ENCODE peak calls at places on chromosome 16, in four cellular contexts. C is HepG2, Z is K562, K is GM12878. Q is an unnamed sample.
A peak's percentile ranks its signal among the peaks of the same experiment; 100 is the strongest.

GRCh38 chr16:67428146-67428731 is 2.7 kb upstream of the HSD11B2 start:
- DNase-seq in C (peak; percentile 81), Z (peak; percentile 80), K (no peak), Q (peak; percentile 82)

GRCh38 chr16:69942099-69942491 is 9.0 kb upstream of the CLEC18A start:
- DNase-seq in C (no peak), Z (no peak), K (no peak), Q (no peak)

GRCh38 chr16:3642397-3643094 is 11.9 kb upstream of the DNASE1 start:
- DNase-seq in C (no peak), Z (peak; percentile 88), K (no peak), Q (peak; percentile 91)

GRCh38 chr16:86034421-86034919 is 135.5 kb downstream of the IRF8 start:
- DNase-seq in C (no peak), Z (no peak), K (no peak), Q (no peak)

GRCh38 chr16:86566601-86566965 is at the start of gene FOXC2:
- DNase-seq in C (no peak), Z (peak; percentile 60), K (no peak), Q (peak; percentile 75)

GRCh38 chr16:27238016-27238587 is 30.5 kb downstream of the NSMCE1 start:
- DNase-seq in C (no peak), Z (peak; percentile 25), K (no peak), Q (no peak)

GRCh38 chr16:80274576-80275191 is 266.1 kb upstream of the DYNLRB2 start:
- DNase-seq in C (no peak), Z (no peak), K (no peak), Q (no peak)

GRCh38 chr16:70453891-70454220 is 539 bp upstream of the FCSK start:
- DNase-seq in C (no peak), Z (no peak), K (no peak), Q (peak; percentile 64)

GRCh38 chr16:14499110-14499509 is 130.9 kb downstream of the PARN start:
- DNase-seq in C (no peak), Z (no peak), K (no peak), Q (no peak)

GRCh38 chr16:24721830-24722238 is 7.6 kb upstream of the TNRC6A start:
- DNase-seq in C (no peak), Z (no peak), K (no peak), Q (no peak)

GRCh38 chr16:29192329-29193247 is 207.7 kb downstream of the LAT start:
- DNase-seq in C (no peak), Z (peak; percentile 42), K (no peak), Q (no peak)

GRCh38 chr16:16033208-16033717 is 83.8 kb downstream of the ABCC1 start:
- DNase-seq in C (no peak), Z (no peak), K (no peak), Q (no peak)

GRCh38 chr16:85312642-85313540 is 200.6 kb upstream of the CIBAR2 start:
- DNase-seq in C (no peak), Z (no peak), K (no peak), Q (no peak)

GRCh38 chr16:68417711-68418301 is 30.5 kb downstream of the SMPD3 start:
- DNase-seq in C (no peak), Z (no peak), K (peak; percentile 73), Q (no peak)

GRCh38 chr16:76668207-76668725 is 391.1 kb downstream of the CNTNAP4 start:
- DNase-seq in C (peak; percentile 25), Z (peak; percentile 8), K (no peak), Q (no peak)

GRCh38 chr16:49456763-49457162 is 83.2 kb downstream of the C16orf78 start:
- DNase-seq in C (no peak), Z (no peak), K (no peak), Q (no peak)

DNA sequence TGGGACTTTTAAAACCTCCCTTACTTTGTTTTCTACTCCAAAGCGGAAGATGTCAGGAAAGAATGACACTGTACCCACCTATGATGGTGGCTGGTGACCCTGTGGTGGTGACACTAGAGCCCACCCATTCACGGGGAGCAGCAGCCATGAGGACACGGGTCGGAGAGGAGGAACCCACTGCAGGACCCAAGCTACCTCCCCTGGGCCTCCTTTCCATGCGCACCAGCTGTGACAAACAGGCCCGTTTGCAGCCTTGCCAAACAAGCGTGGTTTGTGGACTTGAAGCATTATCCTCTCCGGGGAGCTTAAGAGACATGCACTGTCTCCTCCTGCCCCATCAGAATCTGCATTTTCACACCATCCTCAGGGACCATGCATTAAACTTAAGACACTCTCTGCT is 85.6 kb downstream of the ZFHX3 start:
- DNase-seq in C (no peak), Z (no peak), K (no peak), Q (no peak)
- H3K27ac ChIP-seq in C (no peak overlapping the region), Z (no peak overlapping the region), K (no peak overlapping the region), Q (peak overlapping the region; percentile 78)

DNA sequence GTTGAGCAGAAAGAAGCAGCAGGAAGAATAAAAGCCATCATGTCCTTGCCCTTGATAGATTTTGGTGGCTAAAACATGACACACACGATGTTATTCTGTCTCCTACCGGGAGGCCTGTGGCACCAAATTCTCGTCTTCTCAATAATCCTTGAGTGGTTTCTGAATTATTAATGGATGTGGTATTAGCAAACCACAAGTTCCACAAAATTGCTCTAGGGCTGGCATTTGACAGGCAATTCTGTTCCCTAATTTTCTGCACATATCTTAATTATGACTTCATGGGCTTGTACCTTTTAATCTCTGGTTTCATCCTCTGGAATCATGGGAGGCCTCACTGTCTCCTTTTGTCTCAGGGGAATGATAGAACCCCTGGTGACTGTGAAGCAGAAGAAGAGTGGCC is 338.3 kb downstream of the SNX29 start:
- DNase-seq in C (no peak), Z (no peak), K (no peak), Q (no peak)
- TF ChIP-seq FOXM1 in C (no peak), Z (no peak), K (no peak), Q (no peak)

DNA sequence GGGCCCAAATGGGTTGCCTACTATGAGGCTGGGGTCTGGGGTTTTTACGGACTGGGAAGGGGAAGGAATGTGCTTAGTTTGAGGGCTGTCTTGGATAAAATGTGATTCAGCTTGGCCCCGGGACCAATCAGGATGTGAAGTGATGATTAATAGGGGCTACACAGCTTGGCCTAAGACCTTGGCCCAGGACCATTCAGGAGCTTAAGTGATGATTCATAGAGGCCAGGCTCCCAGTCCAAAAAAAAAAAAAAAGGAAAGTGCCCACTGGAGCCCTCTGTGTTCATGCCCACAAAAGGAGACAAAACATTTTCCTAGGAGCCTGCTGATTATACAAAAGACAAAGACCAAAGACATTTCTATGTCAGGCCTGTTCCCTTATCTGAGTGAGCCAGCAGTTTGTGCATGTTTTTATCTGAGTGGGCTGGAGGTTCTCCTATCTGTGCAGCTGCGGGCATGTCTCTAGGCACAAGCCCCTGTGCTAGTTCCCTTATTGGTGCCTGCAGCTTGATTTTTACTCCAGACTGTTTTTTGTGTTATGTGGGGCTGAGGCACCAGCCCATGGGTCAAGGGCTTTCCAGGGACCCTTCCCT is 898.2 kb upstream of the GOT2 start:
- DNase-seq in C (no peak), Z (no peak), K (no peak), Q (no peak)
- TF ChIP-seq USF2 in C (no peak), Z (no peak), K (no peak), Q (no peak)

GRCh38 chr16:2147981-2148671 is at the start of gene RAB26:
- DNase-seq in C (peak; percentile 82), Z (peak; percentile 86), K (no peak), Q (peak; percentile 91)

GRCh38 chr16:2146739-2147138 is 1.7 kb upstream of the RAB26 start:
- DNase-seq in C (no peak), Z (no peak), K (no peak), Q (no peak)

GRCh38 chr16:2145843-2146242 is 2.6 kb upstream of the RAB26 start:
- DNase-seq in C (no peak), Z (no peak), K (no peak), Q (no peak)

GRCh38 chr16:2148714-2149629 is 547 bp downstream of the RAB26 start:
- DNase-seq in C (no peak), Z (peak; percentile 65), K (no peak), Q (peak; percentile 61)

DNA sequence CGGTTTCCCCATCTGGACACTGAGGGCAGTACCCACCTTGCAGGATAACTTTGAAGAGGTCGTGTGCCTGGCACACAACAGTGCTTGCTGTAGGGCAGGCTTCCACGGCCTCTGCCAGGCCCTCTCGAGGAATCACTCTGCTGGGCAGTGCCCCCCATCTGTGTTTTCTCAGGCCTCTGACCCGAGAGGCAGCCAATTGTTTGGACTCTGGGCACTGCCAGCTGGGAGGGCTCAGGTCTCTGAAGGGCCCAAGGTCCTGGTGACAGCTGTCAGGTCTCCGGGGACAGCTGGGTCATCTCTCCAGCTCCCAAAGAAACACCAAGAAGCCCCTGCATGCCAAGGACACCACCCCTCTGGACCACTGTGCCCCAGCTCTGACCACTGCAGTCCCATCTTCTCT is 1.0 kb upstream of the RAB26 start:
- DNase-seq in C (no peak), Z (no peak), K (no peak), Q (no peak)
- H3K27ac ChIP-seq in C (no peak overlapping the region), Z (no peak overlapping the region), K (no peak overlapping the region), Q (peak overlapping the region; percentile 80)

DNA sequence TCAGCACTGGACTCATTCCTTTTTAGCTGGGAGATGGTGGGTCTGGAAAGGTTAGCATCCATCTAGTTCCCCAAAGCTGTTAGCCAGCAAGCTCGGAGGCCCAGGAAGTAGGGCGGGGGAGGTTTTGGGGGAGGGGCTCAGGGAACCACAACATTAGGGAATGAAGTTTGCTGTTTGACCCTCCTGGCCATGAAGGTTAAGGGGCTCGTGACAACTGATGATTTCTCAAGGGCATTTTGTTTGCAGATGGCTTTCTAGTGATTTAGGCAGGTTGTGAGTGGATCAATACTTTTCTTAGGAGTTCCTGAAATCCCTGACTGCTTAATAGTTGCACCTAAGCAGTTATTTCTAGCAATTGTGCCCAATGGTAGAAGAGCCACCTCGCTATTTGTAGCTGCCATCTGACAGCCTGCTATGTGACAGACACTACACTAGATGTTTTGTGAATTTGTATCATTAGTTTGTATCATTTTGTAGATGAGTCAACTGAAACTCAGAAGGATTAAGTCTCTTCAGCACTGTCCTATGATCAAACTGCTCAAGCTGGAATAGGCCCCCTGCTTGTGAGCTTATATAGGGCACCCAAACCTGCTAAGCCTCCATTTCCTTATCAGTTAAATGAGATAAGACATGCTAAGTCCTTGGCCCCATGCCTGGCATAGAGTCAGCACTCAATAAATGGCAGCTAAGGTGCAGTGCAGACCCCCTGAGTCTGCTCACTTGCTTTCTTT is 146.4 kb downstream of the IRX3 start:
- DNase-seq in C (peak; percentile 53), Z (no peak), K (no peak), Q (peak; percentile 23)
- TF ChIP-seq FOXM1 in C (no peak), Z (no peak), K (no peak), Q (no peak)

GRCh38 chr16:2529061-2529931 is 1.9 kb downstream of the CEMP1 start:
- DNase-seq in C (no peak), Z (peak; percentile 38), K (no peak), Q (peak; percentile 55)
- TF ChIP-seq USF2 in C (no peak), Z (no peak), K (no peak), Q (no peak)